ENCODE peak calls at places on chromosomes 7 and 10, in five cellular contexts. S, Y, C, V and K are unnamed samples.

GRCh38 chr7:47816647-47817046 is 131.6 kb downstream of the PKD1L1 start:
- DNase-seq in V (peak), C (no peak), Y (no peak), S (no peak), K (no peak)

GRCh38 chr7:139118234-139118802 is 8.8 kb upstream of the ZC3HAV1 start:
- DNase-seq in C (no peak), S (no peak), V (peak), Y (no peak), K (no peak)

GRCh38 chr7:95547356-95547755 is 49.0 kb downstream of the PDK4 start:
- DNase-seq in Y (no peak), V (no peak), C (no peak), S (no peak), K (no peak)

GRCh38 chr7:22628112-22628511 is 98.9 kb upstream of the IL6 start:
- DNase-seq in C (no peak), V (no peak), S (no peak), Y (no peak), K (no peak)

GRCh38 chr10:80182986-80183385 is 22.4 kb downstream of the ANXA11 start:
- DNase-seq in C (no peak), V (no peak), Y (no peak), S (no peak), K (peak)

GRCh38 chr10:131700032-131700431 is 200.8 kb upstream of the PPP2R2D start:
- DNase-seq in Y (no peak), S (no peak), V (no peak), C (peak), K (peak)

GRCh38 chr7:142602756-142603155 is 146.5 kb upstream of the PRSS1 start:
- DNase-seq in V (no peak), C (no peak), Y (no peak), S (no peak), K (no peak)

GRCh38 chr7:25369794-25370193 is 141.5 kb upstream of the NPVF start:
- DNase-seq in Y (no peak), S (no peak), V (no peak), C (no peak), K (no peak)

GRCh38 chr10:86684305-86684704 is 16.0 kb downstream of the LDB3 start:
- DNase-seq in V (no peak), S (no peak), Y (no peak), C (no peak), K (no peak)

GRCh38 chr7:12062062-12062461 is 149.0 kb upstream of the TMEM106B start:
- DNase-seq in C (no peak), Y (no peak), S (no peak), V (no peak), K (no peak)

GRCh38 chr10:113549856-113550255 is 3.0 kb upstream of the HABP2 start:
- DNase-seq in Y (no peak), C (no peak), V (no peak), S (no peak), K (no peak)

GRCh38 chr7:151876112-151876898 is 610 bp downstream of the PRKAG2 start:
- DNase-seq in V (peak), C (peak), Y (no peak), S (peak), K (no peak)

GRCh38 chr7:48511021-48511579 is 339.8 kb downstream of the ABCA13 start:
- DNase-seq in C (no peak), S (no peak), Y (no peak), V (no peak), K (no peak)

GRCh38 chr7:31102973-31103850 is 51.1 kb downstream of the ADCYAP1R1 start:
- DNase-seq in S (no peak), V (no peak), Y (no peak), C (no peak), K (no peak)

GRCh38 chr7:34339061-34339526 is 318.9 kb upstream of the NPSR1 start:
- DNase-seq in S (no peak), C (no peak), Y (no peak), V (peak), K (no peak)

GRCh38 chr7:116809636-116810266 is 52.6 kb upstream of the CAPZA2 start:
- DNase-seq in Y (no peak), V (peak), S (no peak), C (no peak), K (no peak)

GRCh38 chr7:2529161-2530075 is 9.8 kb downstream of the LFNG start:
- DNase-seq in Y (peak), S (no peak), V (peak), C (no peak), K (no peak)

GRCh38 chr7:90965211-90965610 is 299.0 kb upstream of the FZD1 start:
- DNase-seq in Y (no peak), S (no peak), V (no peak), C (no peak), K (no peak)

GRCh38 chr7:44155191-44156185 is 14.4 kb upstream of the MYL7 start:
- DNase-seq in Y (no peak), S (no peak), V (no peak), C (no peak), K (no peak)

GRCh38 chr10:126252884-126253612 is 135.2 kb downstream of the ADAM12 start:
- DNase-seq in C (no peak), S (no peak), V (peak), Y (no peak), K (no peak)

GRCh38 chr7:45652630-45653029 is 78.5 kb downstream of the ADCY1 start:
- DNase-seq in Y (no peak), C (no peak), V (no peak), S (no peak), K (no peak)

DNA sequence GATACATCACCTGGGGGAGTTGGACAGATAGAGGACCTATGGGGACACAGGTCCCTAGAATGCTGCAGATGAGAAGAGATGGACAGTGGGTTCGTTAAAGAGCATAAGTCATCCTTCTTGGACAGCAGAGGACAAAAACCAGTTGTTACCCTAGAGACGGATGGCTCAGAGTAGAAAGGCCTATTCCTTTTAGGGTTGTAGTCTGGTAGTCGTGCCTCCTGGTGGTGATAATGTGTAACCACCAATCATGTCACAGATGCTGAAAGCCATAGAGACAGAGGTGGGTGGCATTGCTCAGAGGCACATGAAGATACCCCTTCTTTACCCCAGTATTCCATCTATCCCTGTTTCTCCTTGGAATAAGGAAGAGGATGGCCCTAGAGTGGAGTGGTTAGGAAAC is 554.6 kb downstream of the SORCS1 start:
- DNase-seq in Y (no peak), S (no peak), V (no peak), C (no peak), K (no peak)
- TF ChIP-seq CTCF in Y (no peak), S (no peak), V (peak), C (peak), K (peak)

GRCh38 chr10:97381626-97382025 is 19.5 kb downstream of the RRP12 start:
- DNase-seq in V (no peak), Y (no peak), S (no peak), C (no peak), K (no peak)

GRCh38 chr10:97383159-97383558 is 18.0 kb downstream of the RRP12 start:
- DNase-seq in Y (no peak), C (no peak), V (no peak), S (no peak), K (no peak)

GRCh38 chr10:97384156-97384555 is 17.0 kb downstream of the RRP12 start:
- DNase-seq in S (no peak), C (no peak), V (no peak), Y (no peak), K (no peak)

GRCh38 chr10:97385565-97385964 is 15.6 kb downstream of the RRP12 start:
- DNase-seq in V (no peak), C (no peak), Y (no peak), S (no peak), K (no peak)

DNA sequence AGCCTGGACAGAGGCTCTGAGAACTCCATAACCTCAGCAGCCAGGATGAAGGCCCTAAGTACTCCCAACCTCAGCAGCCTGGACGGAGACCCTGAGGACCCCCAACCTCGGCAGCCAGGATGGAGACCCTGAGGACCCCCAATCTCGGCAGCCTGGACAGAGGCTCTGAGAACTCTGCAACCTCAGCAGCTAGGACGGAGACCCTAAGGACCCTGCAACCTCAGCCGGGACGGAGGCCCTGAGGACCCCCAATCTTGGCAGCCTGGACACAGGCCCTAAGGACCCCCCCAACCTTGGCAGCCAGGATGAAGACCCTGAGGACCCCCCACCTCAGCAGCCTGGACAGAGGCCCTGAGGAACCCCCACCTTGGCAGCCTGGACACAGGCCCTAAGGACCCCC is 16.5 kb downstream of the RRP12 start:
- DNase-seq in C (no peak), S (no peak), Y (no peak), V (no peak), K (no peak)
- TF ChIP-seq CTCF in C (no peak), S (no peak), Y (no peak), V (no peak), K (no peak)

GRCh38 chr10:62115321-62115720 is 153.3 kb downstream of the RTKN2 start:
- DNase-seq in V (no peak), S (no peak), Y (no peak), C (no peak), K (no peak)

GRCh38 chr10:62113680-62114079 is 155.0 kb downstream of the RTKN2 start:
- DNase-seq in Y (no peak), V (no peak), S (no peak), C (no peak), K (no peak)

GRCh38 chr10:62112325-62112724 is 156.3 kb downstream of the RTKN2 start:
- DNase-seq in S (no peak), V (no peak), C (no peak), Y (no peak), K (no peak)

GRCh38 chr10:62115842-62116241 is 152.8 kb downstream of the RTKN2 start:
- DNase-seq in V (no peak), Y (no peak), C (no peak), S (no peak), K (no peak)

GRCh38 chr10:62112963-62113362 is 155.7 kb downstream of the RTKN2 start:
- DNase-seq in V (no peak), Y (no peak), C (no peak), S (no peak), K (no peak)
- TF ChIP-seq CTCF in V (no peak), Y (no peak), C (no peak), S (no peak), K (no peak)

GRCh38 chr10:9075420-9075819 is 1020.9 kb downstream of the GATA3 start:
- DNase-seq in C (no peak), S (no peak), Y (no peak), V (no peak), K (no peak)
- TF ChIP-seq CTCF in C (no peak), S (no peak), Y (no peak), V (no peak), K (peak)

DNA sequence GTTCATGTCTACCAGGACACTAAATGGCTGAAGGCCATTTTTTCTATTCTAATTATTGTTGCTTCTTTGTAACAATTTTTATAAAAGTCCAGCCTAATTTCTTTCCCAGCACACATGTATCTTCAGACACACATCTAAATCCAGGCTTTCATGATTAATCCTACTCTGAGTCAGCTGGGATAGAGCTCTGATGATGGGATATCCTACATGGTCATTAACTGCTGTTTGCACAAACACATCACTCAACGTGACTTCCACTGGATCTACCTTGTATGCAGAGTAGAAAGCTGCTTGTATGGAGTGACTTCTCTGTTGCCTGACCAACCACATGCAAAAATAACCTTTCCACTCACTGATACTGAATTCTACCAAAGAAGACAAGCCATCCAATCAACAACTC is 260.9 kb downstream of the AHR start:
- DNase-seq in C (no peak), Y (no peak), V (no peak), S (no peak), K (no peak)
- TF ChIP-seq CTCF in C (no peak), Y (no peak), V (no peak), S (no peak), K (no peak)

GRCh38 chr10:7551891-7552731 is 114.7 kb downstream of the ITIH5 start:
- DNase-seq in S (no peak), V (no peak), C (no peak), Y (no peak), K (no peak)
- TF ChIP-seq CTCF in S (no peak), V (no peak), C (no peak), Y (no peak), K (no peak)